ENCODE peak calls at places on chromosome 10, in six cellular contexts. S, Z, H, N, Y and A are unnamed samples.

GRCh38 chr10:68330852-68331454 is 911 bp upstream of the HNRNPH3 start:
- DNase-seq in H (no peak), Y (peak; percentile 18), N (peak; percentile 23), S (peak; percentile 46), Z (no peak), A (no peak)

GRCh38 chr10:43105793-43106158 is 28.9 kb downstream of the RET start:
- DNase-seq in H (no peak), N (no peak), Y (no peak), S (no peak), Z (no peak), A (no peak)

GRCh38 chr10:24477925-24478324 is 245.8 kb downstream of the ARHGAP21 start:
- DNase-seq in Y (no peak), Z (no peak), H (no peak), S (no peak), N (no peak), A (no peak)

GRCh38 chr10:94225589-94225988 is 137.2 kb downstream of the NOC3L start:
- DNase-seq in Z (no peak), Y (no peak), N (no peak), H (no peak), S (no peak), A (no peak)

GRCh38 chr10:111706331-111706730 is 477.2 kb downstream of the GPAM start:
- DNase-seq in N (no peak), H (no peak), S (no peak), Z (no peak), Y (no peak), A (no peak)

GRCh38 chr10:129322872-129323271 is 144.2 kb upstream of the MGMT start:
- DNase-seq in Y (no peak), H (no peak), S (no peak), N (no peak), Z (no peak), A (no peak)

GRCh38 chr10:35890061-35890969 is 248.2 kb upstream of the FZD8 start:
- DNase-seq in Z (no peak), Y (peak; percentile 28), H (no peak), S (peak; percentile 47), N (no peak), A (no peak)

GRCh38 chr10:46285300-46285699 is 1.5 kb upstream of the ANTXRL start:
- DNase-seq in N (no peak), Z (no peak), H (no peak), S (no peak), Y (no peak), A (no peak)

GRCh38 chr10:28410420-28411135 is 107.7 kb upstream of the MPP7 start:
- DNase-seq in Z (no peak), S (no peak), Y (no peak), N (no peak), H (peak; percentile 23), A (no peak)

GRCh38 chr10:91924212-91925021 is 847 bp downstream of the BTAF1 start:
- DNase-seq in Y (no peak), S (no peak), N (no peak), Z (no peak), H (no peak), A (no peak)

GRCh38 chr10:47261556-47261955 is 38.4 kb upstream of the GDF10 start:
- DNase-seq in N (no peak), H (no peak), Y (no peak), Z (no peak), S (no peak), A (no peak)

GRCh38 chr10:72730462-72730861 is 38.5 kb downstream of the MCU start:
- DNase-seq in N (no peak), Z (no peak), H (no peak), Y (no peak), S (no peak), A (no peak)

GRCh38 chr10:125543796-125544195 is 139.2 kb downstream of the TEX36 start:
- DNase-seq in S (no peak), Y (no peak), H (no peak), Z (no peak), N (no peak), A (no peak)

GRCh38 chr10:71837085-71837827 is 13.8 kb downstream of the PSAP start:
- DNase-seq in N (no peak), S (no peak), H (peak; percentile 40), Y (no peak), Z (no peak), A (peak; percentile 20)

GRCh38 chr10:18142151-18142550 is 1.9 kb downstream of the CACNB2 start:
- DNase-seq in N (no peak), Y (no peak), H (no peak), S (no peak), Z (no peak), A (no peak)

GRCh38 chr10:18149401-18149800 is 9.2 kb downstream of the CACNB2 start:
- DNase-seq in Y (no peak), S (no peak), Z (no peak), H (no peak), N (no peak), A (no peak)

GRCh38 chr10:18144928-18145327 is 4.7 kb downstream of the CACNB2 start:
- DNase-seq in Z (no peak), H (peak; percentile 40), N (peak; percentile 43), Y (no peak), S (peak; percentile 41), A (no peak)

GRCh38 chr10:18140957-18141888 is 999 bp downstream of the CACNB2 start:
- DNase-seq in H (peak; percentile 75), Z (peak; percentile 66), N (peak; percentile 27), Y (no peak), S (peak; percentile 29), A (no peak)

GRCh38 chr10:18145652-18146051 is 5.4 kb downstream of the CACNB2 start:
- DNase-seq in S (no peak), H (no peak), N (no peak), Z (no peak), Y (no peak), A (no peak)
- H3K27ac ChIP-seq in S (no peak overlapping the region), H (no peak overlapping the region), N (no peak overlapping the region), Z (no peak overlapping the region), Y (no peak overlapping the region), A (no peak overlapping the region)

GRCh38 chr10:21167288-21168010 is 270.3 kb upstream of the NEBL start:
- DNase-seq in Z (no peak), S (no peak), N (no peak), H (no peak), Y (no peak), A (no peak)
- H3K4me1 ChIP-seq in Z (no peaks in the 10 kb centered on the region), S (no peaks in the 10 kb centered on the region), N (no peaks in the 10 kb centered on the region), H (peaks cover 8% of the 10 kb centered on the region), Y (peaks cover 3% of the 10 kb centered on the region), A (no peaks in the 10 kb centered on the region)

DNA sequence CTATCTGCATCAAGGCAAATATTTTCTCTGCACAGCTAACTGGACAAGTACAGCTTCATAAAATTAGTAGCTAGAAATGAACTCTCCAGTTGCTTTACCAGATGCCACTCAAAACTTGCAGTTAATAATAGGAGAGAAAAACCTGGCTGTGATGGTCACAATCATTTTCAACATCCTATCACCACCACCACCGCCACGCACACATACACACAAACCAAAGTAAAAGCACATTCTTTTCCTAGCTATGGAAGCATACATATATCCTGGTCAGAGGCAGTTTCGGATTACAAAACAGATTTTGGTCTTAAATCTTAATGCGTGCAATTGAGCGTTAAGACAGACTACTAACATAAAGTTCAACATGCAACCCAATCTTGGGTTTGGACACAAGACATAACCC is 1.4 kb downstream of the CACUL1 start:
- DNase-seq in Z (no peak), S (no peak), Y (no peak), H (no peak), N (no peak), A (peak; percentile 41)
- H3K27ac ChIP-seq in Z (peak overlapping the region; percentile 91), S (no peak overlapping the region), Y (peak overlapping the region; percentile 93), H (peak overlapping the region; percentile 88), N (peak overlapping the region; percentile 64), A (no peak overlapping the region)

DNA sequence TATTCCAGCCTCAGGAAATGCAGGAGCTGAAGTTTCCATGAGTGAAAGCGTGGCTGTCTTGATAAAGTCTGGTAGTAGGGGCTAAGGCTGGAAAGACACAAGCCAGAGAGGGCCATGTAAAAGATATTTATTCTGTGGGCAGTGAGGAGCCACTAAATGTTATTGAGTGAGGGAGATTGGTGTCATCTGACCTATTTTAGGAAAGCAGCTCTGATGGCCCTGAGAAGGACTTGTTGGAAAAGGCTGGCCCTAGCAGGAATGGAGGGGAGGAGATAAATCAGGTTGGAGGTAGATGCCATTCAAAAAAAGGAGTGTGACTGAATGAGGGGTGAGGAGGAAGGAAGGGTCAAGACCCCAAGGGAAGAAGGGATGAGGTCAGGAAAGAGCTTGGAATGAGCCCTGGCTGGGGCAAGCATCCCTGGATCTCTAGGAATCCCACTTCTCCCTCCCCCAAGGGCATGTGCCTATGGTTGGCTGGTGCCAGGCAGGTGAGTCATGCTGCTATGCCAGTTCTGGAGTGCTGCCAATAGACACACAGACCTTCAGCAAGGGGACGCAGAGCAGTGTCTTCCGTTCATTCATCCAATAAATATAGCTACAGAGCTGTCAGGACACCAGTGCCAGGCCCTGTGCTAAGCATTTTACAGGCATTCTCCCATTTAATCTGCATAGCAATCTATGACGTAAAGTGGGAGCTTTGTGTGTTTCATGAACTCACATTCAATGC is 2.0 kb downstream of the ANKRD2 start:
- DNase-seq in N (peak; percentile 76), Z (no peak), S (peak; percentile 58), H (peak; percentile 66), Y (peak; percentile 51), A (no peak)
- H3K4me1 ChIP-seq in N (no peaks in the 10 kb centered on the region), Z (peaks cover 9% of the 10 kb centered on the region), S (no peaks in the 10 kb centered on the region), H (peaks cover 35% of the 10 kb centered on the region), Y (peaks cover 19% of the 10 kb centered on the region), A (no peaks in the 10 kb centered on the region)

GRCh38 chr10:88211230-88211629 is 347.8 kb downstream of the PTEN start:
- DNase-seq in N (no peak), S (no peak), H (no peak), Y (no peak), Z (no peak), A (no peak)

GRCh38 chr10:88209231-88209630 is 345.8 kb downstream of the PTEN start:
- DNase-seq in H (no peak), Z (no peak), N (no peak), S (no peak), Y (no peak), A (no peak)

GRCh38 chr10:88212069-88212468 is 348.6 kb downstream of the PTEN start:
- DNase-seq in Y (no peak), N (no peak), Z (no peak), H (no peak), S (no peak), A (no peak)

GRCh38 chr10:88207121-88207546 is 343.7 kb downstream of the PTEN start:
- DNase-seq in S (no peak), N (no peak), H (no peak), Z (no peak), Y (no peak), A (no peak)

DNA sequence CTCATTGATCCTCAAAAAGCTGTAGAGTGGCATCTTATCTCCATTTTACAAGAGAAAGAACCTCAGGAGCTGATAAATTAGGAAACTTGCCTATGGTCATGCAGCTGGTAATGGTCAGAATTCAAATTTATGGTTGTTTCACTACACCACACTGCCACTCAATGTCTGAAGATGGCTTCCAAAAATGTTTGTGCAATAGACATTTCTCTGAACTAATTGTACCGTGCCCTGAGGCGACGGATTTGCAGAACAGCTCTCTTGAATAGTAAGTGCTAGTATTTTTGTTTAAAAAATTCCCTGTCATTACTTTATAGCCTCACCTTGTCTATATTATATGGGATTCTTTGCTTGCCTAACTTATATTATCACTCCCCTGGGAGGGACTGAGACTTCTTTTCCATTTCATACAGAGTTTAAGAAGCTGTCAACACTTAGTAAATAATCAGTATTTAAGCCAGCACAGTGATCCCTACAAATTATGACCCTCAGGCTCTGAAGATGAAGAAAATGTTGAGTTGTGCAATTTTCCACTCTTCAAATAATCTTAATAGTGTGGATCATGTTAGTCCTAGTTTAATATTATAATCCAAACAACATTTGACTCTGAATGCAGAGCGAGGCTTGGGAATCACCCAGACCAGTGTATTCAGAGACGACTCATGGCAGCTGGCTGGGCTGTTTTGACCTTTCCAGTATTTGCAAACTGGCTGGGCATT is 346.6 kb downstream of the PTEN start:
- DNase-seq in Y (no peak), S (no peak), N (no peak), H (no peak), Z (no peak), A (no peak)
- H3K27ac ChIP-seq in Y (no peak overlapping the region), S (no peak overlapping the region), N (no peak overlapping the region), H (peak overlapping the region; percentile 55), Z (no peak overlapping the region), A (no peak overlapping the region)

GRCh38 chr10:102780246-102780645 is 36.5 kb downstream of the WBP1L start:
- DNase-seq in H (no peak), N (no peak), Z (no peak), S (no peak), Y (no peak), A (no peak)
- H3K4me1 ChIP-seq in H (peaks cover 53% of the 10 kb centered on the region), N (peaks cover 18% of the 10 kb centered on the region), Z (peaks cover 83% of the 10 kb centered on the region), S (no peaks in the 10 kb centered on the region), Y (peaks cover 74% of the 10 kb centered on the region), A (peaks cover 18% of the 10 kb centered on the region)